ENCODE peak calls at places on chromosomes 12 and 14, in five cellular contexts. One of them, this sample, is unnamed.

GRCh38 chr14:26872930-26873470 is 275.2 kb upstream of the NOVA1 start:
- DNase-seq in trophoblast cell: no peak
- DNase-seq in neuronal stem cell: no peak
- DNase-seq in H1: no peak
- DNase-seq in mesenchymal stem cell: no peak
- DNase-seq in this sample: no peak

GRCh38 chr14:59360923-59361794 is 104.0 kb downstream of the GPR135 start:
- DNase-seq in trophoblast cell: peak; percentile 91
- DNase-seq in neuronal stem cell: no peak
- DNase-seq in H1: no peak
- DNase-seq in mesenchymal stem cell: peak; percentile 91
- DNase-seq in this sample: no peak

GRCh38 chr12:5083955-5084849 is 40.5 kb downstream of the KCNA5 start:
- DNase-seq in trophoblast cell: peak; percentile 50
- DNase-seq in neuronal stem cell: peak; percentile 73
- DNase-seq in H1: peak; percentile 65
- DNase-seq in mesenchymal stem cell: peak; percentile 40
- DNase-seq in this sample: no peak

GRCh38 chr12:50614167-50614762 is 109.5 kb downstream of the DIP2B start:
- DNase-seq in trophoblast cell: no peak
- DNase-seq in neuronal stem cell: no peak
- DNase-seq in H1: no peak
- DNase-seq in mesenchymal stem cell: peak; percentile 72
- DNase-seq in this sample: no peak

GRCh38 chr12:28974890-28975289 is 174.2 kb upstream of the FAR2 start:
- DNase-seq in trophoblast cell: no peak
- DNase-seq in neuronal stem cell: no peak
- DNase-seq in H1: no peak
- DNase-seq in mesenchymal stem cell: no peak
- DNase-seq in this sample: no peak

GRCh38 chr12:103326190-103326589 is 169.6 kb downstream of the C12orf42 start:
- DNase-seq in trophoblast cell: peak; percentile 29
- DNase-seq in neuronal stem cell: peak; percentile 4
- DNase-seq in H1: no peak
- DNase-seq in mesenchymal stem cell: no peak
- DNase-seq in this sample: peak; percentile 43

GRCh38 chr14:78974691-78975090 is 804.5 kb downstream of the NRXN3 start:
- DNase-seq in trophoblast cell: no peak
- DNase-seq in neuronal stem cell: no peak
- DNase-seq in H1: no peak
- DNase-seq in mesenchymal stem cell: peak; percentile 28
- DNase-seq in this sample: no peak

GRCh38 chr12:61490732-61491498 is 769.3 kb upstream of the USP15 start:
- DNase-seq in trophoblast cell: no peak
- DNase-seq in neuronal stem cell: no peak
- DNase-seq in H1: no peak
- DNase-seq in mesenchymal stem cell: peak; percentile 48
- DNase-seq in this sample: no peak

GRCh38 chr14:26738571-26738970 is 140.7 kb upstream of the NOVA1 start:
- DNase-seq in trophoblast cell: no peak
- DNase-seq in neuronal stem cell: no peak
- DNase-seq in H1: no peak
- DNase-seq in mesenchymal stem cell: no peak
- DNase-seq in this sample: no peak

GRCh38 chr12:16063728-16064127 is 152.6 kb downstream of the DERA start:
- DNase-seq in trophoblast cell: no peak
- DNase-seq in neuronal stem cell: no peak
- DNase-seq in H1: no peak
- DNase-seq in mesenchymal stem cell: no peak
- DNase-seq in this sample: no peak

GRCh38 chr12:107393043-107393725 is 292.4 kb upstream of the PWP1 start:
- DNase-seq in trophoblast cell: no peak
- DNase-seq in neuronal stem cell: no peak
- DNase-seq in H1: no peak
- DNase-seq in mesenchymal stem cell: no peak
- DNase-seq in this sample: no peak

GRCh38 chr12:46472893-46473633 is 100.5 kb upstream of the SLC38A2 start:
- DNase-seq in trophoblast cell: no peak
- DNase-seq in neuronal stem cell: no peak
- DNase-seq in H1: no peak
- DNase-seq in mesenchymal stem cell: peak; percentile 68
- DNase-seq in this sample: no peak

DNA sequence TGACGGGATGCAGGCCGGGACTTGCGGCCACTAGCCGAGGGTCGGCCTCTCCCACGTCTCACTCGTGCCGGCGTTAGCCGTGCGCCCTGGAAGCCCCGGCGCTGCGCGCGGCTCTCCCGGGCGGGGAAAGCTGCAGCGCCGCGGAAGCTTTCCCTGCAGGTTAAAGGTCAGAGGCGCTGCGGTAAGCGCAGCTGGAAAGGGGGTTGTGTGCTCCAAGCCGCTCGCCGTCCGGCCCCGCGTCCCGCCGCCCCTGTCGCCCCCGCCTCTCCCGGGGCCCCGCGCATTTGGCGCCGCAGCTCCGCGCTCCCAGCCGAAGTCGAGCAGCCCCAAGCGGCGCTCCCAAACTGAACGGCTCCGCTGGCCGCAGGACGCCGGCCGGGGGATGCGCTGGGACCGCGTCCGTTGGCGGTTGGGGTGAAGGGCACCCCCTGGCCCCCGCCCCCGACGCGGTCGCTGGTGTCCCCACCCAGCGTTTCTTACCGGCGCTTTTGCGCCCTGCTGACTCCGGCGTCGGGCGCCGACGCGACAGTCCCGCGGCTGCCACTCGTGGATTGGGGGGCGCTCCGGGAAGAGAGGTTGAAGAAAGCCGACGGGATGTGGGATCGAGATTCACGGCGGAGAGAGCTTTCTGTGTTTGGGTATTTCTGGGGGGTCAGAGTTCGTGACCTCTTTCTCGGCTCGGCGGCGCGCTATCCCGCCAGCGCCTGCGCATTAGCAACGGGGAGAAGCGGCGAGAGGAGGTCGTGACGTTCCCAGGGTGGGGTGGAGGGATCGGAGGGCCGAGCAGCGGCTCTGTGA is at the start of gene NR2C1:
- DNase-seq in trophoblast cell: peak; percentile 4
- DNase-seq in neuronal stem cell: peak; percentile 91
- DNase-seq in H1: peak; percentile 91
- DNase-seq in mesenchymal stem cell: peak; percentile 93
- DNase-seq in this sample: peak; percentile 63
- H2BK5ac ChIP-seq in trophoblast cell: peak within 1 kb of the TSS; percentile 98
- H2BK5ac ChIP-seq in neuronal stem cell: peak within 1 kb of the TSS; percentile 100
- H2BK5ac ChIP-seq in H1: peak within 1 kb of the TSS; percentile 75
- H2BK5ac ChIP-seq in mesenchymal stem cell: peak within 1 kb of the TSS; percentile 69
- H2BK5ac ChIP-seq in this sample: no peak within 1 kb of the TSS

DNA sequence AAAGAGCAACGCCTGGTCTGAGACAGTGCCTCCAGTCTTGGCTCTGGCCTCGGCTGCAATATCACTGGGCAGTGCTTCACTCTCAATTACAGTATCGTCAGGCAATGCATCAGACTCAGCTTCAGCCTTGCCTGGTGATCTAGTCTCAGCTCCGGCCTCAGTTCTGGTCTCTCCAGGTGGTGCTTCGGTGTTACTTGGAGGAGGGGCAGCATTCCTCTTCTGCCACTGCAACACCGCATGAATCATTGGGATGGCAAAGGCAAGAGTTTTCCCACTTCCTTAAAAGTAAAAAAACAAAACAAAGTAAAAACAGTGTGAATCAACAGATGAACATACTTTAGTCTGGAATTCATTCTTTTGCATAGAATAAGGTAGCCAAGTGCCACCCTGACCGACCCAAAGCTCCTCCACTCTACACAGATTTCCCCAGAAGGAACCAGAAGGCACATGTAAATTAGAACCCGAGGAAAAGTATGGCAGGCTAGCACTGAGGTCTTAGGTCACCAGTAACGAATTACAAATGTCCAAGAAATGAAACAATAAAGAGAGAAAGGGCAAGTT is 18.6 kb downstream of the DDX24 start:
- DNase-seq in trophoblast cell: no peak
- DNase-seq in neuronal stem cell: no peak
- DNase-seq in H1: no peak
- DNase-seq in mesenchymal stem cell: no peak
- DNase-seq in this sample: no peak
- H2BK12ac ChIP-seq in trophoblast cell: no peak overlapping the region
- H2BK12ac ChIP-seq in neuronal stem cell: no peak overlapping the region
- H2BK12ac ChIP-seq in H1: no peak overlapping the region
- H2BK12ac ChIP-seq in mesenchymal stem cell: no peak overlapping the region
- H2BK12ac ChIP-seq in this sample: no peak overlapping the region

GRCh38 chr12:68842784-68843567 is 35.0 kb downstream of the MDM2 start:
- DNase-seq in trophoblast cell: no peak
- DNase-seq in neuronal stem cell: no peak
- DNase-seq in H1: no peak
- DNase-seq in mesenchymal stem cell: no peak
- DNase-seq in this sample: no peak

GRCh38 chr12:68839183-68840147 is 31.5 kb downstream of the MDM2 start:
- DNase-seq in trophoblast cell: no peak
- DNase-seq in neuronal stem cell: no peak
- DNase-seq in H1: no peak
- DNase-seq in mesenchymal stem cell: no peak
- DNase-seq in this sample: no peak

GRCh38 chr12:68844318-68844745 is 36.4 kb downstream of the MDM2 start:
- DNase-seq in trophoblast cell: no peak
- DNase-seq in neuronal stem cell: no peak
- DNase-seq in H1: no peak
- DNase-seq in mesenchymal stem cell: no peak
- DNase-seq in this sample: no peak

GRCh38 chr12:68841717-68842116 is 33.7 kb downstream of the MDM2 start:
- DNase-seq in trophoblast cell: no peak
- DNase-seq in neuronal stem cell: no peak
- DNase-seq in H1: no peak
- DNase-seq in mesenchymal stem cell: no peak
- DNase-seq in this sample: no peak

DNA sequence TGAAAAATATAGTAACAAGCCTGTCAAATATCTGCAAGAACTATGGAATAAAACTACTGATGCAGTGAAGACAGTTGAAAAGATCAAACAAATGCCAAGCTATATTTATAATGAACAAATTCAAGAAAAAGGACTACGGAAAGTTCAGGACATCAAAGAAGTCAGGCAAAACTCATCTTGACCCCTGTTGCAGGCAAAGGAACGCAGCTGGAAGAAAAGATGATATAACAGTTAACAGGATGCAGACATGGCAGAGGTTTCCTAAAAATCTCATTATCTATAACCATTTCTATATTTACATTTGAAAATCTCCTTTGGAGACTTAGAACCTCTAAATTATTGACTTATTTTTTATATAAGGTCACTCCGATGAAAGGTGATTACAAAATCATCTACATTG is 34.1 kb downstream of the MDM2 start:
- DNase-seq in trophoblast cell: no peak
- DNase-seq in neuronal stem cell: no peak
- DNase-seq in H1: no peak
- DNase-seq in mesenchymal stem cell: no peak
- DNase-seq in this sample: no peak
- H2BK5ac ChIP-seq in trophoblast cell: no peak overlapping the region
- H2BK5ac ChIP-seq in neuronal stem cell: no peak overlapping the region
- H2BK5ac ChIP-seq in H1: no peak overlapping the region
- H2BK5ac ChIP-seq in mesenchymal stem cell: no peak overlapping the region
- H2BK5ac ChIP-seq in this sample: no peak overlapping the region

GRCh38 chr14:23113346-23114119 is 5.5 kb downstream of the CEBPE start:
- DNase-seq in trophoblast cell: no peak
- DNase-seq in neuronal stem cell: no peak
- DNase-seq in H1: no peak
- DNase-seq in mesenchymal stem cell: peak; percentile 35
- DNase-seq in this sample: no peak

GRCh38 chr14:23114669-23115491 is 4.2 kb downstream of the CEBPE start:
- DNase-seq in trophoblast cell: peak; percentile 28
- DNase-seq in neuronal stem cell: no peak
- DNase-seq in H1: no peak
- DNase-seq in mesenchymal stem cell: peak; percentile 95
- DNase-seq in this sample: no peak

GRCh38 chr14:23115918-23116317 is 3.1 kb downstream of the CEBPE start:
- DNase-seq in trophoblast cell: no peak
- DNase-seq in neuronal stem cell: no peak
- DNase-seq in H1: no peak
- DNase-seq in mesenchymal stem cell: no peak
- DNase-seq in this sample: no peak

GRCh38 chr14:23114120-23114458 is 5.0 kb downstream of the CEBPE start:
- DNase-seq in trophoblast cell: no peak
- DNase-seq in neuronal stem cell: no peak
- DNase-seq in H1: no peak
- DNase-seq in mesenchymal stem cell: no peak
- DNase-seq in this sample: no peak

DNA sequence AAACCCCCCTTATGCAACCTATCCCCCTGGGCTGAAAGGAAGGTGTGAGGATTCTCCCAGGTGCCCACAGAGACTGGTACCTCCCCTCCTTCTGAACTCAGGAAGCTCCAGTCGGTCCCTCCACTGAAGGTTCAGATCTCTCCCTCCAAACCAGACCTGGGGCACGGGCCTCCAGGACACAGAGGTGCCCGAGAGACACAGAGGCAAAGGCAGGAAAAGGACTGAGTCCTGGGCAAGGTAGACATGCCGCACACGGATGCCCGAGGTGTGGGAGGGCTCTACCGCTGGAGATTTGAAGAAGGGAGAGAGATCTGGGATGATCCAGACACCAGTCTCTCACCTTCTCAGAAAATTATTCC is 3.6 kb downstream of the CEBPE start:
- DNase-seq in trophoblast cell: no peak
- DNase-seq in neuronal stem cell: no peak
- DNase-seq in H1: no peak
- DNase-seq in mesenchymal stem cell: no peak
- DNase-seq in this sample: no peak
- H2BK12ac ChIP-seq in trophoblast cell: no peak overlapping the region
- H2BK12ac ChIP-seq in neuronal stem cell: no peak overlapping the region
- H2BK12ac ChIP-seq in H1: no peak overlapping the region
- H2BK12ac ChIP-seq in mesenchymal stem cell: peak overlapping the region; percentile 91
- H2BK12ac ChIP-seq in this sample: no peak overlapping the region

GRCh38 chr12:6372403-6373003 is 2.9 kb downstream of the SCNN1A start:
- DNase-seq in trophoblast cell: peak; percentile 72
- DNase-seq in neuronal stem cell: no peak
- DNase-seq in H1: no peak
- DNase-seq in mesenchymal stem cell: peak; percentile 87
- DNase-seq in this sample: no peak
- H2BK5ac ChIP-seq in trophoblast cell: peak overlapping the region; percentile 32
- H2BK5ac ChIP-seq in neuronal stem cell: no peak overlapping the region
- H2BK5ac ChIP-seq in H1: peak overlapping the region; percentile 94
- H2BK5ac ChIP-seq in mesenchymal stem cell: peak overlapping the region; percentile 45
- H2BK5ac ChIP-seq in this sample: no peak overlapping the region